ENCODE peak calls at places on chromosomes 16 and 17, in seven cellular contexts. D is suprapubic skin, C is tibial nerve, F is K562, I is upper lobe of left lung, E is sigmoid colon, Q is ovary. B is an unnamed sample.

GRCh38 chr17:28849281-28849680 is 5.5 kb upstream of the ERAL1 start:
- DNase-seq in D (no peak), F (peak; percentile 55), I (no peak), E (no peak), C (no peak), Q (no peak), B (no peak)

GRCh38 chr17:77409282-77410161 is 268.8 kb downstream of the SEC14L1 start:
- DNase-seq in Q (peak; percentile 66), D (no peak), F (no peak), C (no peak), E (peak; percentile 97), I (peak; percentile 83), B (peak; percentile 77)

GRCh38 chr17:65547253-65547670 is 14.2 kb downstream of the AXIN2 start:
- DNase-seq in F (no peak), E (peak; percentile 80), D (no peak), I (no peak), Q (no peak), C (no peak), B (peak; percentile 73)

GRCh38 chr17:37446027-37446426 is 39.3 kb downstream of the TADA2A start:
- DNase-seq in E (no peak), C (no peak), I (no peak), D (no peak), Q (no peak), F (no peak), B (no peak)

GRCh38 chr17:15981208-15981607 is 18.3 kb downstream of the ZSWIM7 start:
- DNase-seq in D (no peak), I (no peak), Q (no peak), C (no peak), F (no peak), E (no peak), B (no peak)

GRCh38 chr16:12874135-12874534 is 27.3 kb upstream of the SHISA9 start:
- DNase-seq in C (no peak), I (no peak), E (no peak), F (no peak), D (no peak), Q (no peak), B (no peak)

GRCh38 chr17:41687828-41688640 is 651 bp upstream of the EIF1 start:
- DNase-seq in Q (peak; percentile 71), I (no peak), E (peak; percentile 81), F (no peak), C (peak; percentile 65), D (no peak), B (peak; percentile 65)

GRCh38 chr17:82330322-82331239 is 3.0 kb downstream of the SECTM1 start:
- DNase-seq in Q (peak; percentile 62), E (no peak), D (no peak), F (no peak), I (peak; percentile 78), C (no peak), B (no peak)

GRCh38 chr16:3317315-3317999 is 12.2 kb downstream of the ZNF75A start:
- DNase-seq in Q (no peak), D (no peak), E (no peak), C (no peak), I (no peak), F (no peak), B (no peak)

GRCh38 chr16:87657621-87658192 is 55.4 kb downstream of the JPH3 start:
- DNase-seq in F (peak; percentile 62), Q (no peak), I (no peak), C (no peak), E (no peak), D (no peak), B (no peak)

GRCh38 chr16:57536306-57537193 is at the start of gene CCDC102A:
- DNase-seq in Q (no peak), C (no peak), E (no peak), D (no peak), F (peak; percentile 70), I (no peak), B (peak; percentile 28)

GRCh38 chr17:76442341-76443338 is 10.3 kb downstream of the UBE2O start:
- DNase-seq in E (no peak), Q (no peak), D (no peak), F (peak; percentile 46), I (no peak), C (no peak), B (no peak)

GRCh38 chr17:61556224-61557188 is 34.5 kb downstream of the NACA2 start:
- DNase-seq in C (no peak), Q (no peak), I (no peak), F (no peak), D (no peak), E (no peak), B (no peak)

GRCh38 chr17:44063704-44064639 is 2.5 kb downstream of the LSM12 start:
- DNase-seq in C (no peak), Q (no peak), F (no peak), D (no peak), I (no peak), E (no peak), B (no peak)

GRCh38 chr17:40325156-40326013 is 16.4 kb downstream of the RARA start:
- DNase-seq in F (no peak), E (no peak), Q (peak; percentile 31), C (no peak), I (no peak), D (no peak), B (no peak)

GRCh38 chr17:1643293-1643998 is 2.1 kb downstream of the SCARF1 start:
- DNase-seq in Q (no peak), C (no peak), I (peak; percentile 93), E (no peak), F (no peak), D (no peak), B (peak; percentile 92)

GRCh38 chr17:83093506-83093905 is 14.1 kb downstream of the METRNL start:
- DNase-seq in E (no peak), C (no peak), D (no peak), I (peak; percentile 69), Q (no peak), F (no peak), B (no peak)

GRCh38 chr16:22971346-22971924 is 157.5 kb downstream of the HS3ST2 start:
- DNase-seq in C (no peak), E (no peak), D (no peak), F (no peak), I (no peak), Q (no peak), B (no peak)

GRCh38 chr17:57607553-57608120 is 137.5 kb downstream of the CCDC182 start:
- DNase-seq in C (no peak), E (no peak), Q (no peak), D (no peak), I (no peak), F (no peak), B (no peak)

GRCh38 chr17:73973881-73974409 is 229.5 kb upstream of the RPL38 start:
- DNase-seq in C (no peak), F (no peak), I (no peak), Q (no peak), E (no peak), D (peak; percentile 51), B (no peak)

GRCh38 chr17:65572581-65573282 is 11.3 kb upstream of the AXIN2 start:
- DNase-seq in Q (no peak), I (no peak), E (no peak), C (no peak), F (no peak), D (no peak), B (no peak)

GRCh38 chr17:19672009-19672837 is 23.7 kb downstream of the ALDH3A2 start:
- DNase-seq in Q (no peak), F (no peak), I (no peak), C (peak; percentile 51), E (no peak), D (peak; percentile 72), B (peak; percentile 62)

GRCh38 chr17:63706346-63707102 is 6.6 kb upstream of the LIMD2 start:
- DNase-seq in E (no peak), F (no peak), C (no peak), I (no peak), D (no peak), Q (no peak), B (no peak)

GRCh38 chr17:66165537-66166123 is 26.3 kb downstream of the CEP112 start:
- DNase-seq in F (peak; percentile 59), Q (no peak), E (no peak), D (no peak), I (no peak), C (peak; percentile 12), B (no peak)

GRCh38 chr17:77821114-77821513 is 137.4 kb upstream of the TNRC6C start:
- DNase-seq in D (no peak), I (no peak), C (no peak), F (peak; percentile 27), E (no peak), Q (no peak), B (no peak)

GRCh38 chr16:51888534-51888933 is 658.4 kb downstream of the TOX3 start:
- DNase-seq in F (no peak), D (no peak), I (no peak), Q (no peak), C (no peak), E (no peak), B (no peak)
- H3K4me3 ChIP-seq in F (no peak overlapping the region), D (no peak overlapping the region), I (no peak overlapping the region), Q (no peak overlapping the region), C (no peak overlapping the region), E (no peak overlapping the region), B (no peak overlapping the region)

DNA sequence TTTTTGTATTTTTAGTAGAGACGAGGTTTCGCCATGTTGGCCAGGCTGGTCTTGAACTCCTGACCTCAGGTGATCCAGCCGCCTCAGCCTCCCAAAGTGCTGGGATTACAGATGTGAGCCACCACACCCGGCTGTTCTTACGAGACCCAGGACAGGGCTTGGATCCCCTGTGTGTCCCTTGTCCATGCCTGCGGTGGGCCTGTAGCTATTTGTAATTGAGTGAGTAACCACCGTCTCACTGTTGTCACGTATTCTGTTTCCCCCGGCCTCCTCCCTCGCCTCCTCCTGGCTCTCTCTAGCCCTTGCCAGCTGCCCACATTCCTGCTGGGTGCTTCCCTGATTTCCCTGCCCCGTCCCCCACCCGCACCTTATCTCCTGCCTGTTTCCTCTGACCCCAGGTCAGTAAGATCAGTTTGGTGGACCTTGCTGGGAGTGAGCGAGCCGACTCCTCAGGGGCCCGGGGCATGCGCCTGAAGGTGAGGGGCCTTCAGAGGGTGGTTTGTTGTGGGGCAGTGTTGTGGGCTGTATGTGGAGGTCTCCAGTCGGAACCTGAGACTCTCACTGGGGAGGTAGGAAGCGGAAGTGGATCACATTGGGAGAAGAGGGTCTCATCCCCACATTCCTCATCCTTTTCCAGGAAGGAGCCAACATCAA is 5.6 kb downstream of the KIF1C start:
- DNase-seq in C (no peak), F (no peak), E (no peak), I (no peak), D (no peak), Q (no peak), B (no peak)
- H3K36me3 ChIP-seq in C (peaks cover 45% of the 10 kb centered on the region), F (peaks cover 67% of the 10 kb centered on the region), E (peaks cover 72% of the 10 kb centered on the region), I (peaks cover 35% of the 10 kb centered on the region), D (peaks cover 75% of the 10 kb centered on the region), Q (no peaks in the 10 kb centered on the region), B (peaks cover 79% of the 10 kb centered on the region)

GRCh38 chr17:59892849-59893616 is at the start of the genes RPS6KB1 and TUBD1:
- DNase-seq in Q (peak; percentile 96), I (peak; percentile 93), F (peak; percentile 99), C (peak; percentile 95), E (peak; percentile 99), D (peak; percentile 98), B (peak; percentile 97)
- TF ChIP-seq EP300 in Q (no peak), I (no peak), F (no peak), C (peak; percentile 98), E (no peak), D (no peak), B (no peak)

DNA sequence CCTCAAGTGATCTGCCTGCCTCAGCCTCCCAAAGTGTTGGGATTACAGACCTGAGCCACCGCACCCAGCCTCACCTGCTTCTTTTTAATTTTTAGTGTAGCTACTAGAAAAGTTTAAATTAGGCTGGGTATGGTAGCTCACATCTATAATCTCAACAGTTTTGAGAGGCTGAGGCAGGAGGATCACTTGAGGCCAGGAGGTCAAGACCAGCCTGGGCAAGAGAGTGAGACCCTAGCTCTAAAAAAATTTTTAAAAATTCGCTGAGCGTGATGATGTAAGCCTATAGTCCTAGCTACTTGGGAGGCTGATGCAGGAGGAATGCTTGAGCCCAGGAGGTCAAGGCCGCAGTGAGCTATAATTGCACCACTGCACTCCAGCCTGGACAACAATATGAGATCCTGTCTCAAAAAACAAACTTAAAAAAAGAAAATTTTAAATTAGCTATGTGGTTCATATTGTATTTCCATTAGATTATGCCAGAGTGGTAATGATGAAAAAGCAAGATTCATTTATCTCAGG is 34.9 kb downstream of the TXNDC11 start:
- DNase-seq in E (no peak), C (no peak), D (no peak), F (no peak), I (no peak), Q (no peak), B (no peak)
- H3K4me3 ChIP-seq in E (no peak overlapping the region), C (no peak overlapping the region), D (no peak overlapping the region), F (no peak overlapping the region), I (no peak overlapping the region), Q (no peak overlapping the region), B (no peak overlapping the region)

B was measured in stomach.